ENCODE peak calls at places on chromosomes 12 and 14, in eight cellular contexts. Z is esophagus muscularis mucosa, A is stomach, H is SK-N-SH, P is transverse colon, V is suprapubic skin, W is H1, T is HepG2. G is an unnamed sample.

GRCh38 chr12:66312189-66312588 is 9.9 kb downstream of the HELB start:
- DNase-seq in Z (no peak), A (no peak), H (no peak), P (no peak), V (no peak), W (no peak), T (no peak), G (no peak)

GRCh38 chr12:106780010-106780625 is 5.6 kb downstream of the RIC8B start:
- DNase-seq in Z (peak; percentile 55), A (no peak), H (peak; percentile 42), P (no peak), V (no peak), W (no peak), T (no peak), G (no peak)

GRCh38 chr14:30143617-30144016 is 216.0 kb upstream of the PRKD1 start:
- DNase-seq in Z (no peak), A (no peak), H (no peak), P (no peak), V (no peak), W (no peak), T (no peak), G (no peak)

GRCh38 chr14:80930836-80931389 is 10.6 kb downstream of the CEP128 start:
- DNase-seq in Z (no peak), A (no peak), H (no peak), P (peak; percentile 33), V (no peak), W (no peak), T (no peak), G (no peak)

GRCh38 chr14:100534528-100535286 is 52.5 kb downstream of the BEGAIN start:
- DNase-seq in Z (peak; percentile 66), A (no peak), H (peak; percentile 52), P (peak; percentile 6), V (no peak), W (no peak), T (no peak), G (peak; percentile 53)

GRCh38 chr12:40834321-40834720 is 142.1 kb downstream of the CNTN1 start:
- DNase-seq in Z (no peak), A (no peak), H (peak; percentile 12), P (no peak), V (no peak), W (no peak), T (no peak), G (no peak)

GRCh38 chr12:100404769-100405407 is 48.0 kb downstream of the SLC17A8 start:
- DNase-seq in Z (peak; percentile 55), A (peak; percentile 34), H (peak; percentile 38), P (peak; percentile 26), V (no peak), W (peak; percentile 87), T (peak; percentile 76), G (no peak)

GRCh38 chr14:41718477-41719166 is 111.9 kb downstream of the LRFN5 start:
- DNase-seq in Z (no peak), A (no peak), H (no peak), P (no peak), V (no peak), W (no peak), T (no peak), G (no peak)

GRCh38 chr12:132360906-132361777 is 31.8 kb upstream of the GALNT9 start:
- DNase-seq in Z (no peak), A (no peak), H (no peak), P (no peak), V (no peak), W (no peak), T (no peak), G (peak; percentile 54)

GRCh38 chr12:76836633-76837032 is 42.2 kb downstream of the CSRP2 start:
- DNase-seq in Z (no peak), A (no peak), H (no peak), P (no peak), V (no peak), W (no peak), T (no peak), G (no peak)

GRCh38 chr12:132478433-132478803 is 11.5 kb upstream of the FBRSL1 start:
- DNase-seq in Z (no peak), A (no peak), H (no peak), P (no peak), V (no peak), W (no peak), T (no peak), G (no peak)

GRCh38 chr12:41795910-41796309 is 348.8 kb downstream of the GXYLT1 start:
- DNase-seq in Z (no peak), A (no peak), H (peak; percentile 13), P (no peak), V (no peak), W (peak; percentile 51), T (no peak), G (no peak)

GRCh38 chr12:57225680-57226190 is 3.8 kb upstream of the SHMT2 start:
- DNase-seq in Z (no peak), A (no peak), H (no peak), P (no peak), V (no peak), W (peak; percentile 69), T (no peak), G (no peak)

GRCh38 chr12:121804417-121805111 is 755 bp downstream of the SETD1B start:
- DNase-seq in Z (no peak), A (no peak), H (peak; percentile 61), P (no peak), V (no peak), W (no peak), T (peak; percentile 55), G (peak; percentile 74)

GRCh38 chr12:47307680-47308399 is 228.1 kb upstream of the AMIGO2 start:
- DNase-seq in Z (peak; percentile 64), A (peak; percentile 41), H (peak; percentile 19), P (peak; percentile 39), V (no peak), W (no peak), T (peak; percentile 43), G (no peak)

GRCh38 chr12:131872154-131873046 is 22.0 kb upstream of the ULK1 start:
- DNase-seq in Z (no peak), A (no peak), H (peak; percentile 42), P (no peak), V (no peak), W (no peak), T (no peak), G (no peak)

GRCh38 chr12:78959556-78959955 is 95.0 kb downstream of the SYT1 start:
- DNase-seq in Z (no peak), A (no peak), H (no peak), P (no peak), V (no peak), W (no peak), T (no peak), G (no peak)

GRCh38 chr14:77250927-77251326 is 20.1 kb downstream of the NGB start:
- DNase-seq in Z (no peak), A (no peak), H (no peak), P (no peak), V (no peak), W (no peak), T (no peak), G (no peak)

GRCh38 chr12:112900298-112901145 is 6.2 kb upstream of the OAS1 start:
- DNase-seq in Z (no peak), A (peak; percentile 53), H (peak; percentile 50), P (peak; percentile 53), V (no peak), W (peak; percentile 54), T (peak; percentile 46), G (no peak)

GRCh38 chr14:101495284-101495683 is 66.0 kb upstream of the DIO3 start:
- DNase-seq in Z (no peak), A (peak; percentile 17), H (no peak), P (no peak), V (peak; percentile 12), W (no peak), T (no peak), G (peak; percentile 36)

GRCh38 chr12:110347767-110348166 is 55.7 kb downstream of the ANAPC7 start:
- DNase-seq in Z (no peak), A (no peak), H (no peak), P (no peak), V (no peak), W (no peak), T (no peak), G (no peak)

GRCh38 chr12:110351119-110351518 is 52.4 kb downstream of the ANAPC7 start:
- DNase-seq in Z (no peak), A (no peak), H (no peak), P (no peak), V (no peak), W (no peak), T (no peak), G (no peak)

GRCh38 chr12:110349096-110349495 is 54.4 kb downstream of the ANAPC7 start:
- DNase-seq in Z (no peak), A (no peak), H (no peak), P (no peak), V (no peak), W (no peak), T (no peak), G (no peak)

GRCh38 chr12:110348431-110349059 is 55.0 kb downstream of the ANAPC7 start:
- DNase-seq in Z (no peak), A (no peak), H (no peak), P (no peak), V (no peak), W (no peak), T (no peak), G (no peak)

GRCh38 chr12:110349521-110350151 is 53.9 kb downstream of the ANAPC7 start:
- DNase-seq in Z (no peak), A (no peak), H (no peak), P (no peak), V (no peak), W (no peak), T (no peak), G (no peak)
- TF ChIP-seq POLR2AphosphoS5 in Z (no peak), A (no peak), H (no peak), P (peak; percentile 30), V (no peak), W (no peak), T (no peak), G (no peak)

GRCh38 chr12:107884769-107885694 is 110.5 kb downstream of the ASCL4 start:
- DNase-seq in Z (no peak), A (peak; percentile 67), H (peak; percentile 74), P (peak; percentile 60), V (no peak), W (peak; percentile 63), T (peak; percentile 58), G (peak; percentile 74)
- TF ChIP-seq CTCF in Z (peak; percentile 65), A (peak; percentile 59), H (peak; percentile 88), P (peak; percentile 66), V (peak; percentile 61), W (peak; percentile 65), T (peak; percentile 86), G (no peak)

GRCh38 chr14:61337893-61338292 is 16.5 kb downstream of the PRKCH start:
- DNase-seq in Z (no peak), A (peak; percentile 29), H (no peak), P (peak; percentile 36), V (no peak), W (no peak), T (no peak), G (no peak)
- TF ChIP-seq EP300 in Z (no peak), A (no peak), H (no peak), P (no peak), V (no peak), W (no peak), T (no peak), G (no peak)

DNA sequence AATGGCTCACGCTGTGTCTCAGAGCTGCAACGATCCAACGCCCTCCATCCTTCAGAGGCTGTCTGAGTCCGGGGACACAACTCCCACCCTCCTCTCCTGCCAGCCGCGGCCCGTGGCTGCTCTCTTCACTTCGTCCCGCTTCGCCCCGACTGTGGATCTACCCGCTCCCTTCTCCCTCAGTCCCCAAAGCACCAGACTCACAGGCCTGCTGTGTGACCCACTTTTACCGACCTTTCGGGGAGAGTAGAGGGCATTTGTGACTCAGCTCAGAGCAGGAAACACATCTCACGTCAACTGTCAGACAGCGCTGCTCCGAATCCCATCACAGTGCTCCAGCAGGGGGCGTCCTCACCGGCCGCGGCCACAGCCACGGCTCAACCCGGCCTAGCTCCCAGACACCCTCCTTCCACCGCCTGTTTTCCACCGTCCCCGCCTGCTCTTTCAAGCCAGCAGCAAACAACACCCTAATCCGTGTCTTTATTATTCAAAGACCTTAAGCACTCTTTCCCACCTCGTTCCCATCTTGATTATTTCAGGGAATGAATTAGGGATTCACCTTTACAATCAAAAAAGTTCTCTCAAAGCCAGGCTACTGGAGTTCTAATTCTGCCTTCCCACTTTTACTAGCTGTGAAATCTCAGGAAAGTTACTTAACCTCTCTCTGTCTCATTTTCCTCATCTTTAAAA is 5.0 kb upstream of the AQP2 start:
- DNase-seq in Z (peak; percentile 95), A (peak; percentile 86), H (peak; percentile 91), P (peak; percentile 85), V (peak; percentile 91), W (peak; percentile 97), T (peak; percentile 37), G (peak; percentile 88)
- TF ChIP-seq POLR2AphosphoS5 in Z (peak; percentile 17), A (no peak), H (no peak), P (no peak), V (no peak), W (no peak), T (no peak), G (no peak)

G was measured in sigmoid colon.